ENCODE peak calls at places on chromosomes 3 and 15, in nine cellular contexts. F, P, B, V, U, I, A, R and S are unnamed samples.

GRCh38 chr3:129627350-129628168 is 21.1 kb upstream of the PLXND1 start:
- DNase-seq in I (no peak), R (no peak), V (peak; percentile 91), F (peak; percentile 42), A (peak; percentile 81), B (peak; percentile 72), U (peak; percentile 78), P (peak; percentile 86), S (peak; percentile 85)

GRCh38 chr15:47411733-47412530 is 305.4 kb upstream of the SEMA6D start:
- DNase-seq in U (peak; percentile 59), A (no peak), I (no peak), F (no peak), V (no peak), P (no peak), R (no peak), B (no peak), S (no peak)

GRCh38 chr3:42031808-42032475 is 59.2 kb upstream of the TRAK1 start:
- DNase-seq in I (no peak), B (no peak), R (no peak), F (no peak), V (no peak), U (peak; percentile 80), P (no peak), A (no peak), S (no peak)

GRCh38 chr3:60017631-60018030 is 967.8 kb upstream of the CFAP20DC start:
- DNase-seq in V (peak; percentile 1), I (no peak), A (no peak), P (peak; percentile 65), R (no peak), B (no peak), F (no peak), U (no peak), S (no peak)

GRCh38 chr3:15301761-15302160 is 30.6 kb downstream of the SH3BP5 start:
- DNase-seq in R (no peak), U (no peak), I (no peak), A (no peak), V (no peak), F (no peak), P (no peak), B (no peak), S (no peak)

GRCh38 chr15:43151688-43152087 is 18.3 kb downstream of the TMEM62 start:
- DNase-seq in F (no peak), U (no peak), V (no peak), I (no peak), B (no peak), A (no peak), P (no peak), R (no peak), S (no peak)

GRCh38 chr15:71215126-71215894 is 100.0 kb downstream of the THSD4 start:
- DNase-seq in R (no peak), P (no peak), I (no peak), F (no peak), B (no peak), U (no peak), A (no peak), V (no peak), S (no peak)

GRCh38 chr15:61364871-61365270 is 135.8 kb upstream of the RORA start:
- DNase-seq in U (peak; percentile 6), F (no peak), A (no peak), R (no peak), P (no peak), I (no peak), B (no peak), V (no peak), S (no peak)

GRCh38 chr3:16476636-16477035 is 36.9 kb downstream of the RFTN1 start:
- DNase-seq in F (no peak), I (no peak), V (peak; percentile 96), A (no peak), R (peak; percentile 66), B (no peak), U (no peak), P (no peak), S (peak; percentile 72)

GRCh38 chr15:92681141-92681622 is 25.6 kb upstream of the FAM174B start:
- DNase-seq in R (peak; percentile 91), V (peak; percentile 91), A (no peak), U (no peak), F (no peak), I (peak; percentile 41), B (no peak), P (no peak), S (peak; percentile 11)

GRCh38 chr15:89197503-89197971 is 23.8 kb downstream of the RLBP1 start:
- DNase-seq in P (no peak), F (peak; percentile 18), V (no peak), B (no peak), I (peak; percentile 37), R (no peak), A (no peak), U (peak; percentile 66), S (no peak)

GRCh38 chr3:53103566-53104296 is 26.5 kb downstream of the RFT1 start:
- DNase-seq in U (no peak), A (no peak), F (no peak), P (no peak), I (no peak), R (no peak), V (no peak), B (no peak), S (peak; percentile 42)

GRCh38 chr3:148873928-148874326 is 8.8 kb downstream of the CPA3 start:
- DNase-seq in R (no peak), V (no peak), F (no peak), B (no peak), U (no peak), P (no peak), I (no peak), A (no peak), S (peak; percentile 10)

GRCh38 chr3:11452988-11453847 is 181.0 kb downstream of the ATG7 start:
- DNase-seq in V (peak; percentile 84), I (no peak), A (peak; percentile 46), R (no peak), U (no peak), B (no peak), P (no peak), F (no peak), S (peak; percentile 47)

GRCh38 chr15:55334371-55334770 is 15.3 kb downstream of the PIGB start:
- DNase-seq in R (no peak), B (no peak), V (peak; percentile 4), F (no peak), A (no peak), I (no peak), U (no peak), P (no peak), S (peak; percentile 1)

GRCh38 chr3:136279092-136279491 is 29.0 kb downstream of the PCCB start:
- DNase-seq in B (no peak), I (no peak), U (no peak), F (no peak), R (no peak), A (no peak), V (no peak), P (no peak), S (no peak)

GRCh38 chr3:89560546-89560945 is 453.1 kb downstream of the EPHA3 start:
- DNase-seq in R (no peak), U (no peak), P (no peak), A (no peak), F (no peak), B (no peak), V (no peak), I (no peak), S (peak; percentile 16)

GRCh38 chr3:89565098-89565497 is 457.7 kb downstream of the EPHA3 start:
- DNase-seq in B (no peak), A (no peak), U (no peak), R (no peak), P (no peak), I (no peak), V (peak; percentile 36), F (no peak), S (peak; percentile 52)

GRCh38 chr3:89558711-89559110 is 451.3 kb downstream of the EPHA3 start:
- DNase-seq in V (no peak), U (no peak), A (no peak), B (no peak), R (no peak), P (no peak), F (no peak), I (no peak), S (no peak)

DNA sequence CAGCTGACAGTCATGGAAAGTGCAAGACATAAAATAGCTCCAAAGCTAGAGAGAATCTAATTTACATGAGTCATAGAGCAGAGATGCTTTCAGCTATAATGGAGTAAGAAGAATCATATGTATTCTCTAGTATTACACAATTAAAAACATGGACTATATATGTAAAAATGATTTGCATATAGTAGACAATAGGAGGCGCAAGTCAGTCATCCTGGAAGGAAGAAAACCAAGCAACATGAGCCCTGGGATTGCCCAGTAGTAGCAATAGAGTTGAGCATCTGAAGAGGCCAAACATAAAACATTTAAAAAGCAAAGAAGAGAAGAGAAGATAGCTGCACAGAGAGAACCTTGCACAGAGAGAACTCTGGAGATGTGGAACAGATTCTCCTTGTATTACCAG is 455.0 kb downstream of the EPHA3 start:
- DNase-seq in P (no peak), V (no peak), B (no peak), R (no peak), U (no peak), F (no peak), I (no peak), A (no peak), S (no peak)
- TF ChIP-seq CTCF in P (no peak), V (no peak), B (no peak), R (no peak), U (no peak), F (no peak), I (no peak), A (no peak), S (no peak)

GRCh38 chr3:172257638-172258400 is 190.4 kb downstream of the GHSR start:
- DNase-seq in F (no peak), V (peak; percentile 31), A (no peak), R (no peak), B (no peak), U (no peak), P (no peak), I (no peak), S (peak; percentile 18)
- H3K4me3 ChIP-seq in F (no peak overlapping the region), V (no peak overlapping the region), A (no peak overlapping the region), R (no peak overlapping the region), B (no peak overlapping the region), U (no peak overlapping the region), P (no peak overlapping the region), I (no peak overlapping the region), S (no peak overlapping the region)

GRCh38 chr3:112530573-112530972 is 31.2 kb downstream of the ATG3 start:
- DNase-seq in R (no peak), A (no peak), I (no peak), B (no peak), P (no peak), V (no peak), U (no peak), F (no peak), S (no peak)

DNA sequence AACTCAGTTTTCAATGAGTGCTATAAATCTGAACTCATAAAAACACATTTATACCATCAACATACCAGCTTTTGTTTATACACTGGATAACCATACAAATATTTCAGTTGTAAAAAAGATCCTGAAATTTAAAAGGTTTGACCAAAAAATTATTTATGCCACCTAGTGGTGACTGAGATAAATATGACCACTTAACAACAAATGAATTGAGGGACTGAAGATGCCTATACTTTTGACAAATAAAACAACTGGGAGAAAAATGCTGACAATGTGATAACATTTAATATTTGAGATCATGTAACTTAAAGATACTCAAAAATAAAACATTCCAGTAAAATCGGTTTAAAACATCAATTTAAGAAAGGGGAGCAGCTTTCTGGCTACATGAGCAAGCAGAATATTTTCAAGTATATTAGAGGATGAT is 30.4 kb downstream of the ATG3 start:
- DNase-seq in I (no peak), V (peak; percentile 54), A (no peak), U (peak; percentile 3), R (peak; percentile 3), B (no peak), F (no peak), P (peak; percentile 51), S (peak; percentile 23)
- TF ChIP-seq CTCF in I (no peak), V (peak; percentile 45), A (peak; percentile 26), U (peak; percentile 46), R (peak; percentile 30), B (peak; percentile 67), F (peak; percentile 22), P (peak; percentile 18), S (peak; percentile 18)

GRCh38 chr15:50247819-50248650 is 17.5 kb downstream of the HDC start:
- DNase-seq in F (no peak), I (peak; percentile 27), B (no peak), R (no peak), A (no peak), V (no peak), P (peak; percentile 73), U (no peak), S (no peak)
- H3K4me3 ChIP-seq in F (no peak overlapping the region), I (no peak overlapping the region), B (no peak overlapping the region), R (no peak overlapping the region), A (no peak overlapping the region), V (no peak overlapping the region), P (no peak overlapping the region), U (no peak overlapping the region), S (no peak overlapping the region)